ENCODE peak calls at places on chromosome 15, in five cellular contexts. One of them, this sample, is unnamed.

GRCh38 chr15:65937476-65937875 is 68.2 kb downstream of the RAB11A start:
- DNase-seq in stimulated activated CD4-positive, alpha-beta T cell treated with anti-CD3 and anti-CD28 coated beads, Interleukin-12 subunit alpha, Interleukin-12 subunit beta, amount 100 ng/mL, for 48 hours: no peak
- DNase-seq in B cell: no peak
- DNase-seq in hippocampal formation: no peak
- DNase-seq in HT1080: peak; percentile 15
- DNase-seq in this sample: peak; percentile 34

GRCh38 chr15:66716668-66717025 is 14.6 kb downstream of the SMAD6 start:
- DNase-seq in stimulated activated CD4-positive, alpha-beta T cell treated with anti-CD3 and anti-CD28 coated beads, Interleukin-12 subunit alpha, Interleukin-12 subunit beta, amount 100 ng/mL, for 48 hours: no peak
- DNase-seq in HT1080: no peak
- DNase-seq in B cell: no peak
- DNase-seq in hippocampal formation: no peak
- DNase-seq in this sample: no peak

GRCh38 chr15:74045184-74045583 is 37.2 kb downstream of the GOLGA6A start:
- DNase-seq in B cell: no peak
- DNase-seq in stimulated activated CD4-positive, alpha-beta T cell treated with anti-CD3 and anti-CD28 coated beads, Interleukin-12 subunit alpha, Interleukin-12 subunit beta, amount 100 ng/mL, for 48 hours: no peak
- DNase-seq in hippocampal formation: no peak
- DNase-seq in HT1080: no peak
- DNase-seq in this sample: no peak

GRCh38 chr15:83784975-83785374 is 131.1 kb downstream of the ADAMTSL3 start:
- DNase-seq in B cell: no peak
- DNase-seq in HT1080: peak; percentile 89
- DNase-seq in stimulated activated CD4-positive, alpha-beta T cell treated with anti-CD3 and anti-CD28 coated beads, Interleukin-12 subunit alpha, Interleukin-12 subunit beta, amount 100 ng/mL, for 48 hours: no peak
- DNase-seq in hippocampal formation: no peak
- DNase-seq in this sample: no peak

GRCh38 chr15:77855871-77856270 is 221.6 kb downstream of the TBC1D2B start:
- DNase-seq in hippocampal formation: no peak
- DNase-seq in B cell: no peak
- DNase-seq in stimulated activated CD4-positive, alpha-beta T cell treated with anti-CD3 and anti-CD28 coated beads, Interleukin-12 subunit alpha, Interleukin-12 subunit beta, amount 100 ng/mL, for 48 hours: no peak
- DNase-seq in HT1080: no peak
- DNase-seq in this sample: no peak

GRCh38 chr15:101394056-101394630 is 95.4 kb downstream of the PCSK6 start:
- DNase-seq in hippocampal formation: no peak
- DNase-seq in B cell: no peak
- DNase-seq in HT1080: no peak
- DNase-seq in stimulated activated CD4-positive, alpha-beta T cell treated with anti-CD3 and anti-CD28 coated beads, Interleukin-12 subunit alpha, Interleukin-12 subunit beta, amount 100 ng/mL, for 48 hours: no peak
- DNase-seq in this sample: no peak

GRCh38 chr15:30065025-30065801 is 17.5 kb upstream of the GOLGA8J start:
- DNase-seq in hippocampal formation: no peak
- DNase-seq in stimulated activated CD4-positive, alpha-beta T cell treated with anti-CD3 and anti-CD28 coated beads, Interleukin-12 subunit alpha, Interleukin-12 subunit beta, amount 100 ng/mL, for 48 hours: no peak
- DNase-seq in HT1080: peak; percentile 29
- DNase-seq in B cell: no peak
- DNase-seq in this sample: peak; percentile 94

GRCh38 chr15:27082526-27082925 is 111.5 kb downstream of the GABRG3 start:
- DNase-seq in hippocampal formation: no peak
- DNase-seq in stimulated activated CD4-positive, alpha-beta T cell treated with anti-CD3 and anti-CD28 coated beads, Interleukin-12 subunit alpha, Interleukin-12 subunit beta, amount 100 ng/mL, for 48 hours: no peak
- DNase-seq in B cell: no peak
- DNase-seq in HT1080: no peak
- DNase-seq in this sample: no peak

GRCh38 chr15:77538011-77538410 is 94.7 kb downstream of the LINGO1 start:
- DNase-seq in stimulated activated CD4-positive, alpha-beta T cell treated with anti-CD3 and anti-CD28 coated beads, Interleukin-12 subunit alpha, Interleukin-12 subunit beta, amount 100 ng/mL, for 48 hours: no peak
- DNase-seq in HT1080: no peak
- DNase-seq in hippocampal formation: peak; percentile 56
- DNase-seq in B cell: peak; percentile 67
- DNase-seq in this sample: no peak

GRCh38 chr15:86394866-86395265 is 315.2 kb downstream of the AGBL1 start:
- DNase-seq in HT1080: no peak
- DNase-seq in hippocampal formation: no peak
- DNase-seq in B cell: no peak
- DNase-seq in stimulated activated CD4-positive, alpha-beta T cell treated with anti-CD3 and anti-CD28 coated beads, Interleukin-12 subunit alpha, Interleukin-12 subunit beta, amount 100 ng/mL, for 48 hours: no peak
- DNase-seq in this sample: no peak

GRCh38 chr15:43932036-43932435 is 105.2 kb downstream of the WDR76 start:
- DNase-seq in HT1080: no peak
- DNase-seq in B cell: no peak
- DNase-seq in stimulated activated CD4-positive, alpha-beta T cell treated with anti-CD3 and anti-CD28 coated beads, Interleukin-12 subunit alpha, Interleukin-12 subunit beta, amount 100 ng/mL, for 48 hours: no peak
- DNase-seq in hippocampal formation: no peak
- DNase-seq in this sample: no peak

This sample was measured in M059J.